ENCODE peak calls at places on chromosome 22, in seven cellular contexts. D is psoas muscle; W is pancreas; Z is CD4-positive, alpha-beta memory T cell; U is AG04449; V is astrocyte of the spinal cord; B is fibroblast of lung. Y is an unnamed sample.

GRCh38 chr22:17903564-17904295 is 120.6 kb downstream of the MICAL3 start:
- DNase-seq in D (no peak), W (peak), Z (no peak), U (no peak), V (peak), B (no peak), Y (no peak)

GRCh38 chr22:29695129-29695926 is 24.5 kb upstream of the CABP7 start:
- DNase-seq in D (peak), W (no peak), Z (no peak), U (no peak), V (no peak), B (no peak), Y (no peak)

GRCh38 chr22:39024923-39025322 is 4.0 kb downstream of the APOBEC3D start:
- DNase-seq in D (no peak), W (no peak), Z (peak), U (no peak), V (no peak), B (no peak), Y (no peak)

GRCh38 chr22:38174626-38175025 is 7.0 kb downstream of the PLA2G6 start:
- DNase-seq in D (no peak), W (no peak), Z (no peak), U (no peak), V (no peak), B (no peak), Y (peak)

GRCh38 chr22:46484156-46484860 is 53.1 kb downstream of the CELSR1 start:
- DNase-seq in D (no peak), W (no peak), Z (no peak), U (no peak), V (no peak), B (no peak), Y (no peak)

GRCh38 chr22:17972385-17973181 is 51.8 kb downstream of the MICAL3 start:
- DNase-seq in D (peak), W (peak), Z (no peak), U (peak), V (peak), B (peak), Y (no peak)

GRCh38 chr22:48300877-48301276 is 1526.8 kb downstream of the BRD1 start:
- DNase-seq in D (no peak), W (no peak), Z (no peak), U (no peak), V (no peak), B (no peak), Y (no peak)

GRCh38 chr22:49998718-49999062 is 13.9 kb downstream of the IL17REL start:
- DNase-seq in D (no peak), W (no peak), Z (no peak), U (no peak), V (no peak), B (no peak), Y (no peak)

GRCh38 chr22:32617271-32617670 is 142.7 kb downstream of the FBXO7 start:
- DNase-seq in D (no peak), W (no peak), Z (no peak), U (no peak), V (no peak), B (peak), Y (no peak)

GRCh38 chr22:27718186-27719032 is 83.1 kb downstream of the MN1 start:
- DNase-seq in D (peak), W (no peak), Z (no peak), U (peak), V (peak), B (peak), Y (peak)

GRCh38 chr22:45884201-45885067 is 92.5 kb downstream of the WNT7B start:
- DNase-seq in D (no peak), W (no peak), Z (no peak), U (no peak), V (no peak), B (no peak), Y (peak)

GRCh38 chr22:25902402-25902801 is 160.4 kb downstream of the MYO18B start:
- DNase-seq in D (no peak), W (no peak), Z (no peak), U (no peak), V (no peak), B (no peak), Y (no peak)

GRCh38 chr22:47151490-47151889 is 389.0 kb downstream of the TBC1D22A start:
- DNase-seq in D (no peak), W (no peak), Z (no peak), U (no peak), V (peak), B (no peak), Y (no peak)

DNA sequence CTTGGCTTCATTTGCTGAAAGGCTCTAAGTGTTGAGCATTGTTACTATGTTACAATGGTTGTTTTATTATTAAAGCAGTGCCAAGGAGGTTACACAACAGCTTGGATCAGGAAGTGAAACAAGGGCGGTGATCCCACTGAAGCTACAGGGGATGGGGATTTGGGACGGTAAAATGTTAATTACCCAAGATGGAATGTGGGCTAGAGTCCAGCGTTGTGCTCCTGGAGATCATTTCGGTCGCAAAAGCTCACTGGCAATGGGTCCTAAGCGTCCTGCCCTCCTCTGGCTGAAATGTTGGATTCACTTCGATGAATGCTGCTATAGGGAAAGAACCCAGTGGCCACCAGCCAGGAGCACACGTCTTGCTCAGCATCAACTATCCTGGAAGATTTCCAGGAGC is 48.3 kb downstream of the FAM83F start:
- DNase-seq in D (peak), W (peak), Z (no peak), U (no peak), V (no peak), B (peak), Y (peak)
- H3K4me3 ChIP-seq in D (peak), W (no peak), Z (no peak), U (no peak), V (no peak), B (no peak), Y (no peak)

GRCh38 chr22:22244337-22245250 is at the start of gene VPREB1:
- DNase-seq in D (no peak), W (no peak), Z (no peak), U (no peak), V (no peak), B (no peak), Y (no peak)
- H3K4me3 ChIP-seq in D (no peak), W (no peak), Z (no peak), U (no peak), V (no peak), B (no peak), Y (no peak)

GRCh38 chr22:40855960-40856512 is 403 bp downstream of the ST13 start:
- DNase-seq in D (no peak), W (no peak), Z (peak), U (no peak), V (peak), B (peak), Y (peak)
- H3K4me3 ChIP-seq in D (peak), W (peak), Z (peak), U (peak), V (peak), B (peak), Y (peak)

DNA sequence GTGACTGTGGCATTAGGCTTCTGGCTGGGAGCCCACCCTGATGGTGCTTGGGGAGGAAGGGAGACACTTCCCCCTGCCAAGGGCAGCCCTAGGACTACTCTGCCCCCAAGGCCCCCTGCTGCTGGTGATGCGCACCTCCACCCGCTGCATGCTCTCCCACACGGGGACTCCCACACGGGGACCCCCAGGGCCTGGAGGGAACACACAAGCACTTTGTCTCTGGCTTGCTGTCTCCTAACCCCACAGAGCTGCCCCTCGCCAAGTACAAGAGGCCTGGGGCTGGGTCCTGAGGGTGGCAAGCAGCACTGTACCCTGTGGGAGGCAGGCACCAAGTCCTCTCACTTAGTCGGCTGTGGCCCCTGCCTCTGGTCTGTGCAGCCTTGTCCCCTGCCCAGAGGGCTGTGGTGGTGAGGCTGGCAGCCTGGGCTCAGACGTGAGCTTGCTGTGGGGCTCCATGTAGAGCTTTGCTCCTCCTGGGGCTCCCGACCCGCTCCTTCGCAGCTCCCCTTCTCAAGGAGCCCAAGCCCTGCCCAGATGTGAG is 7.9 kb downstream of the LRRC75B start:
- DNase-seq in D (no peak), W (no peak), Z (no peak), U (no peak), V (no peak), B (no peak), Y (no peak)
- H3K4me3 ChIP-seq in D (no peak), W (no peak), Z (no peak), U (no peak), V (no peak), B (no peak), Y (no peak)

GRCh38 chr22:33923033-33923432 is 2.8 kb upstream of the LARGE1 start:
- DNase-seq in D (no peak), W (no peak), Z (no peak), U (no peak), V (no peak), B (no peak), Y (no peak)

GRCh38 chr22:33927752-33928151 is 7.5 kb upstream of the LARGE1 start:
- DNase-seq in D (no peak), W (no peak), Z (no peak), U (no peak), V (no peak), B (no peak), Y (no peak)

GRCh38 chr22:33922268-33922667 is 2.0 kb upstream of the LARGE1 start:
- DNase-seq in D (peak), W (peak), Z (no peak), U (no peak), V (no peak), B (peak), Y (peak)

GRCh38 chr22:33923660-33924246 is 3.5 kb upstream of the LARGE1 start:
- DNase-seq in D (no peak), W (peak), Z (no peak), U (no peak), V (peak), B (peak), Y (peak)

DNA sequence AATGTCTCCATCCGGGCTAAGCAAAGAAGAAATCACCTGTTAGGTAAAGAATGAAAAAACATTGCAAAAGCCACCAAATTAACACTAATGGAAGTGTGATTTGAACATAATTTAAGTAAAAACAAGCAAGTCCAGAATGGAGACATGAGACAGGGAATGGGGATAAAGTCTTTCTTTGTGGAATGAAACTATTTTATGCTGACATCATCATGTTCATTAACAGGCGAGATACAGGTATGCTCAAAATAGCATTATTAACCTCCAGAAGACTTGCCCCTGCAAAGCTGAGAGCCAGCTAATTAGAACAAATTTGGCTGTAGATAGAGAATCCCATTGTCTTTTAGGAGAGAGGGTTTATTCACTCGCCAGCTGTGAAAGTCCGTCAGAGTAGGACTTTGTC is 4.9 kb upstream of the LARGE1 start:
- DNase-seq in D (no peak), W (no peak), Z (no peak), U (no peak), V (no peak), B (no peak), Y (no peak)
- H3K4me3 ChIP-seq in D (no peak), W (no peak), Z (no peak), U (no peak), V (no peak), B (no peak), Y (no peak)

GRCh38 chr22:24389680-24390079 is 37.7 kb upstream of the ADORA2A start:
- DNase-seq in D (no peak), W (no peak), Z (no peak), U (no peak), V (no peak), B (no peak), Y (no peak)
- H3K4me3 ChIP-seq in D (no peak), W (no peak), Z (no peak), U (no peak), V (no peak), B (no peak), Y (no peak)

GRCh38 chr22:44586337-44586990 is 88.4 kb upstream of the RTL6 start:
- DNase-seq in D (no peak), W (no peak), Z (no peak), U (no peak), V (no peak), B (no peak), Y (peak)

GRCh38 chr22:44583076-44583760 is 85.2 kb upstream of the RTL6 start:
- DNase-seq in D (no peak), W (no peak), Z (no peak), U (no peak), V (no peak), B (no peak), Y (peak)

GRCh38 chr22:44585559-44586121 is 87.6 kb upstream of the RTL6 start:
- DNase-seq in D (no peak), W (no peak), Z (no peak), U (no peak), V (no peak), B (no peak), Y (peak)

GRCh38 chr22:44583854-44584253 is 85.8 kb upstream of the RTL6 start:
- DNase-seq in D (no peak), W (no peak), Z (no peak), U (no peak), V (no peak), B (no peak), Y (peak)

DNA sequence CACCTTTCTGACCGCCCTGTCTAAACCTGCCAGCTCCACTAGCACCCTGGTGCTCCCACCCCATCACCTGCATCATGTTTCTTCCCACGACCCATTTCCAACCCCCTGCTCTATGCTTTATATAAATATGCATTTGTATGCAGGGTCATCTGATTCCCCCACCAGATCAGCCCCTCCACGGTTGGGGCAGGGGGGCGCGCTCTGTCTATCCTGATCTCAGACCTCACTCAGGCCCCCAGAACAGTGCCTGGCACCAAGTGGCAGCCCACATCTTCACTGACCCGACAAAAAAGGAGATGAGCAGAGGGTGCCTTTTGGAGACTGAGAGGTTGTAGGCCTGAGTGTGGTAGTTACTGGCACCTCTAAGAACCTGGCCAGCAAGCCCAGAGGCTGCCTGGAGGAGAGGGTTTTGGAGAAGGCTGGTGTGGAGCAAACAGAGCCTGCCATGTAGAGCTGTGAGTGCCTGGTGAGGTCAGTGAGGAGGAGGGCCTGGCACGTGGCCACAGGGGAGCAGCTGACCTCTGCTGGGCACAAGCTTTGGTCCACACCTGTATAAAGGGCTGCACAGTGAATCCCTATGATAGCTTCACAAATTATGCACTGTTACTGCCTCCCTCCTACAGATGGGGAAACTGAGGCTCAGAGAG is 86.3 kb upstream of the RTL6 start:
- DNase-seq in D (no peak), W (no peak), Z (no peak), U (no peak), V (no peak), B (no peak), Y (peak)
- H3K4me3 ChIP-seq in D (no peak), W (no peak), Z (no peak), U (no peak), V (no peak), B (no peak), Y (no peak)

Y was measured in sigmoid colon.